ENCODE peak calls at places on chromosome 16, in ten cellular contexts. F is mammary epithelial cell, W is coronary artery, K is CD14-positive monocyte, Y is dorsolateral prefrontal cortex, A is AG10803, Z is progenitor cell of endocrine pancreas, E is adrenal gland, T is gastrocnemius medialis, B is body of pancreas. I is an unnamed sample.

GRCh38 chr16:17205279-17206139 is 265.3 kb downstream of the XYLT1 start:
- DNase-seq in Z (no peak), Y (no peak), A (peak; percentile 92), E (no peak), F (no peak), T (no peak), B (peak; percentile 62), W (no peak), K (no peak), I (no peak)

GRCh38 chr16:11624645-11625607 is 38.2 kb upstream of the LITAF start:
- DNase-seq in E (no peak), W (no peak), Y (no peak), F (no peak), T (no peak), Z (no peak), A (peak; percentile 45), B (no peak), K (peak; percentile 71), I (no peak)

GRCh38 chr16:78437352-78437968 is 338.0 kb downstream of the WWOX start:
- DNase-seq in E (peak; percentile 25), Y (peak; percentile 70), B (peak; percentile 27), W (no peak), T (peak; percentile 6), K (no peak), Z (no peak), F (no peak), A (peak; percentile 1), I (no peak)

GRCh38 chr16:84874004-84874435 is 54.2 kb downstream of the CRISPLD2 start:
- DNase-seq in B (no peak), T (no peak), Z (no peak), K (no peak), W (no peak), E (no peak), F (no peak), A (no peak), Y (no peak), I (no peak)

GRCh38 chr16:53768167-53768566 is 64.2 kb downstream of the FTO start:
- DNase-seq in T (no peak), Y (no peak), W (no peak), F (no peak), E (no peak), Z (no peak), A (peak; percentile 43), K (no peak), B (no peak), I (no peak)

GRCh38 chr16:22397459-22397858 is 23.0 kb upstream of the CDR2 start:
- DNase-seq in B (no peak), T (no peak), Z (no peak), K (no peak), F (peak; percentile 82), E (no peak), W (no peak), A (peak; percentile 99), Y (no peak), I (no peak)

GRCh38 chr16:70253291-70254094 is 1.8 kb upstream of the EXOSC6 start:
- DNase-seq in A (peak; percentile 40), B (peak; percentile 29), F (no peak), Z (no peak), T (no peak), E (peak; percentile 48), W (no peak), Y (no peak), K (peak; percentile 52), I (no peak)

GRCh38 chr16:1054660-1055556 is 17.6 kb upstream of the SSTR5 start:
- DNase-seq in A (peak; percentile 37), K (no peak), B (peak; percentile 71), Z (peak; percentile 69), T (no peak), F (peak; percentile 16), Y (peak; percentile 59), E (peak; percentile 76), W (no peak), I (no peak)

GRCh38 chr16:23742761-23743160 is 12.1 kb upstream of the CHP2 start:
- DNase-seq in B (no peak), W (no peak), Z (no peak), Y (no peak), T (no peak), K (no peak), F (no peak), E (no peak), A (no peak), I (no peak)
- TF ChIP-seq CTCF in B (no peak), W (no peak), Z (no peak), Y (no peak), T (no peak), K (no peak), F (peak; percentile 33), E (no peak), A (no peak), I (no peak)

GRCh38 chr16:87380403-87380802 is 3.2 kb downstream of the FBXO31 start:
- DNase-seq in Y (no peak), K (no peak), T (no peak), A (no peak), W (no peak), F (no peak), Z (no peak), B (no peak), E (no peak), I (peak; percentile 50)

GRCh38 chr16:87384162-87384999 is 805 bp upstream of the FBXO31 start:
- DNase-seq in Z (peak; percentile 61), Y (peak; percentile 50), W (peak; percentile 76), E (no peak), F (no peak), A (no peak), T (no peak), B (peak; percentile 57), K (no peak), I (peak; percentile 80)

GRCh38 chr16:87382023-87382785 is 1.4 kb downstream of the FBXO31 start:
- DNase-seq in W (no peak), F (no peak), K (no peak), E (no peak), Z (no peak), B (no peak), A (no peak), Y (no peak), T (no peak), I (peak; percentile 64)

GRCh38 chr16:87380875-87381274 is 2.7 kb downstream of the FBXO31 start:
- DNase-seq in E (no peak), K (no peak), Z (no peak), B (no peak), W (no peak), Y (no peak), A (peak; percentile 36), T (no peak), F (no peak), I (peak; percentile 12)

DNA sequence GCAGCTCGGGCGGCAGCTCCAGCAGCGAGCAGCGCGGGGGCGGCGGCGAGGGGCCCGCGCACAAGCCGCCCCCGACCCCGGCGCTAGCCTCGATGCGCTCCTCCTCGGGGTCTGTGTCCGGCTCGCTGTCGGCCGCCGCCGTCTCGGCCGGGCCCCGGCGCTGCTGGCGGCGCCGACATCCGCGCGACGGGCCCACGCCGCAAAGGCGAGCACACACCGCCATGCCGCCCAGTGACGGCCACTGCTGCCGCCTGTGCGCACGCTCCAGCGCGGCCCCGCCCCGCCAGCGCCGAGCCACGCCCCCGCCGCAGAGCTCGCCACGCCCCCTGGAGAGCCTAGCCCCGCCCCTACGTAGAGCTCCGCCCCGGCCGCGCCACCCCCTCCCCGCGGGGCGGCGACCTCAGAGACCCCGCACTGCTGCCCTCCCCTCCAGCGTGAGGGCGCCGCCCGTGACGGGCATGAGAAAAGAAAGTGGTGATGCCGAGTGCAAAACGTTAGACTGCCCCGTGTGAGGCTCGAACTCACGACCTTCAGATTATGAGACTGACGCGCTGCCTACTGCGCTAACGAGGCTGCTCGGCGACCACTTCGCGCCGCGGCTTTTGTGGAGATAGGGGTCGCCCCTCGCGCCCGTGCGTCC is at the start of gene FBXO31:
- DNase-seq in K (peak; percentile 81), Y (peak; percentile 91), E (peak; percentile 89), W (peak; percentile 88), Z (peak; percentile 91), B (peak; percentile 83), F (peak; percentile 88), T (peak; percentile 72), A (peak; percentile 91), I (peak; percentile 92)
- TF ChIP-seq CTCF in K (no peak), Y (no peak), E (no peak), W (no peak), Z (no peak), B (no peak), F (no peak), T (no peak), A (no peak), I (no peak)

GRCh38 chr16:20347666-20348364 is 4.7 kb downstream of the UMOD start:
- DNase-seq in K (no peak), B (peak; percentile 75), W (no peak), A (no peak), F (no peak), E (no peak), Y (no peak), T (no peak), Z (no peak), I (no peak)

GRCh38 chr16:20348365-20349185 is 3.9 kb downstream of the UMOD start:
- DNase-seq in Y (no peak), Z (no peak), T (no peak), E (no peak), W (no peak), B (peak; percentile 76), F (no peak), K (no peak), A (no peak), I (no peak)

GRCh38 chr16:20353379-20353778 is 864 bp upstream of the UMOD start:
- DNase-seq in K (no peak), Z (no peak), B (no peak), A (no peak), T (no peak), F (no peak), W (no peak), E (no peak), Y (no peak), I (no peak)

GRCh38 chr16:20352615-20353014 is at the start of gene UMOD:
- DNase-seq in T (no peak), W (no peak), E (no peak), Z (no peak), Y (no peak), B (no peak), A (no peak), K (no peak), F (no peak), I (no peak)

DNA sequence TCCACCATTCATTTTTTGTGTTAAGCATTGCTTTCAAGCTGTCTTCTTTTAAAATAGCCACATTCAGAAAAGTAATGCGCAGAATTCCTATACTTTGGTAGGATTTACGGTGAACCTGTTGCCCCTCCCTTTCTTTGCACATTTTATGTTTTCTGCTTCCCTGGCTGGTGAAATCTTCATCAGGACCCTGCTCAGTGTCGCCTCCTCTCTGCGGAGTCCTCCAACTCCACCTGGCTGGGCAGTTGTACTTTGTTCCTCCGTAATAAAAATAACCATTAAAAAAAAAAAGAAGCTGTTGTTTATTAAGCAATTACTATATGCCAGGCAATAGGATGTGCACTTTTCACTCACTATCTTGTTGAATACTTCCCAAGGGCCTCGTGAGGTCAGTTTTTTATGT is 2.9 kb downstream of the UMOD start:
- DNase-seq in Z (no peak), A (no peak), Y (no peak), F (no peak), T (no peak), E (no peak), B (no peak), K (no peak), W (no peak), I (no peak)
- TF ChIP-seq CTCF in Z (no peak), A (no peak), Y (no peak), F (no peak), T (no peak), E (no peak), B (no peak), K (no peak), W (no peak), I (no peak)

GRCh38 chr16:27228621-27229501 is 25.5 kb downstream of the KDM8 start:
- DNase-seq in A (no peak), T (peak; percentile 67), B (peak; percentile 63), Z (no peak), K (no peak), F (no peak), W (no peak), E (no peak), Y (no peak), I (peak; percentile 64)

GRCh38 chr16:27231692-27232060 is 28.4 kb downstream of the KDM8 start:
- DNase-seq in E (no peak), F (no peak), Y (no peak), A (no peak), W (no peak), B (no peak), T (no peak), Z (no peak), K (no peak), I (no peak)

GRCh38 chr16:27229891-27230470 is 26.7 kb downstream of the KDM8 start:
- DNase-seq in E (no peak), Z (no peak), W (no peak), T (no peak), A (no peak), B (no peak), F (no peak), Y (no peak), K (no peak), I (no peak)

GRCh38 chr16:27232061-27232841 is 28.9 kb downstream of the KDM8 start:
- DNase-seq in K (no peak), A (no peak), B (no peak), Z (no peak), W (no peak), E (no peak), Y (no peak), F (no peak), T (no peak), I (peak; percentile 59)

DNA sequence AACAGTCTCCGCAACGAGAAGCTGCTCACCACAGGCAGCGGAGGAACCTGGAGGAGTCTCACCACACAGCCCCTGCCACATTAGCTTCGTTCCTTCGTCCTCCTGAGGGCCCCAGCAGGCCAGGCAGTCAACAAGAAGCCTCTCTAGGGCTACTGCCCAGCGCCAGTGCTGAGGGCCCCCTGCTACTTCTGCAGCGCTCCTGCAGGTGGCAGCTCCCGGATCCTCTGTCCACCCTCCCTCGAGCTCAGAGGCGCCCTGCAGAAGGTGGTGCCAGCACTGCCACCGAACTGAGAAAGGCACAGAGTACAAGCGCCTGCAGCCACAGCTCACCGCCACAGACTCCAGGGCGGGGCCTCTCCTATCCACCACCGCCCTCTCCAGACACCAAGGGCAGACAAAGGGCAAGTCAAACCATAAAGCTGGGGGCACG is 27.3 kb downstream of the KDM8 start:
- DNase-seq in Z (no peak), W (no peak), B (no peak), T (no peak), K (no peak), A (no peak), E (no peak), F (no peak), Y (no peak), I (no peak)
- TF ChIP-seq CTCF in Z (peak; percentile 21), W (no peak), B (no peak), T (no peak), K (no peak), A (no peak), E (no peak), F (no peak), Y (no peak), I (no peak)

I was measured in sigmoid colon.